ENCODE peak calls at places on chromosomes 2 and 18, in eight cellular contexts. A, D, G, X, Z, I, J and M are unnamed samples.

GRCh38 chr2:20584637-20585321 is 66.1 kb downstream of the HS1BP3 start:
- DNase-seq in I (peak), Z (peak), D (peak), A (peak), G (no peak), J (peak), X (peak), M (no peak)

GRCh38 chr2:108396845-108397244 is 19.1 kb downstream of the SULT1C4 start:
- DNase-seq in I (no peak), D (no peak), G (no peak), J (peak), Z (no peak), A (no peak), X (no peak), M (peak)

GRCh38 chr2:54555318-54555837 is 99.3 kb downstream of the SPTBN1 start:
- DNase-seq in D (no peak), I (peak), Z (no peak), G (no peak), X (no peak), J (no peak), A (no peak), M (no peak)

GRCh38 chr18:6401687-6402086 is 13.0 kb downstream of the L3MBTL4 start:
- DNase-seq in Z (no peak), D (no peak), G (no peak), X (no peak), I (no peak), A (no peak), J (no peak), M (no peak)

GRCh38 chr2:191677091-191677645 is 768 bp upstream of the NABP1 start:
- DNase-seq in J (peak), I (peak), D (peak), Z (no peak), A (no peak), X (peak), G (peak), M (no peak)

GRCh38 chr18:59556265-59556664 is 141.0 kb downstream of the CCBE1 start:
- DNase-seq in J (no peak), D (no peak), A (no peak), G (no peak), Z (no peak), X (no peak), I (no peak), M (no peak)

GRCh38 chr2:60549250-60550150 is 4.0 kb downstream of the BCL11A start:
- DNase-seq in A (peak), J (no peak), D (no peak), X (peak), Z (no peak), G (peak), I (peak), M (no peak)

GRCh38 chr2:70994055-70994444 is 623 bp downstream of the TEX261 start:
- DNase-seq in Z (no peak), J (no peak), G (peak), X (no peak), D (no peak), I (no peak), A (no peak), M (no peak)

GRCh38 chr2:20622731-20623130 is 28.2 kb downstream of the HS1BP3 start:
- DNase-seq in G (no peak), Z (no peak), I (peak), D (no peak), A (peak), J (no peak), X (peak), M (no peak)

GRCh38 chr2:148645135-148645924 is 779 bp downstream of the EPC2 start:
- DNase-seq in D (peak), A (peak), Z (peak), X (peak), G (peak), J (peak), I (peak), M (peak)
- TF ChIP-seq CTCF in D (no peak), A (peak), Z (no peak), X (no peak), G (peak), J (no peak), I (peak), M (peak)

GRCh38 chr18:32674491-32674890 is 98.3 kb downstream of the KLHL14 start:
- DNase-seq in X (no peak), D (no peak), J (peak), G (no peak), Z (no peak), A (no peak), I (no peak), M (no peak)

GRCh38 chr18:32670727-32671126 is 102.1 kb downstream of the KLHL14 start:
- DNase-seq in J (no peak), A (no peak), I (no peak), G (no peak), D (no peak), Z (no peak), X (no peak), M (no peak)

GRCh38 chr18:32669549-32670165 is 103.2 kb downstream of the KLHL14 start:
- DNase-seq in G (no peak), J (peak), A (no peak), Z (no peak), X (no peak), I (no peak), D (no peak), M (no peak)
- TF ChIP-seq EP300 in G (no peak), J (no peak), A (no peak), Z (no peak), X (no peak), I (no peak), D (no peak), M (no peak)

GRCh38 chr2:158745866-158746382 is 49.2 kb upstream of the DAPL1 start:
- DNase-seq in A (no peak), D (no peak), X (no peak), Z (no peak), J (no peak), G (no peak), I (no peak), M (no peak)
- TF ChIP-seq CTCF in A (no peak), D (no peak), X (no peak), Z (no peak), J (no peak), G (no peak), I (no peak), M (peak)

GRCh38 chr2:147368306-147368705 is 476.5 kb upstream of the ACVR2A start:
- DNase-seq in X (no peak), G (no peak), D (no peak), I (no peak), J (no peak), A (no peak), Z (no peak), M (no peak)

GRCh38 chr2:147365577-147365976 is 479.3 kb upstream of the ACVR2A start:
- DNase-seq in X (no peak), A (no peak), Z (no peak), I (no peak), G (no peak), J (no peak), D (no peak), M (no peak)

GRCh38 chr2:147366281-147366680 is 478.5 kb upstream of the ACVR2A start:
- DNase-seq in J (no peak), G (no peak), D (no peak), Z (no peak), I (no peak), A (no peak), X (no peak), M (no peak)

DNA sequence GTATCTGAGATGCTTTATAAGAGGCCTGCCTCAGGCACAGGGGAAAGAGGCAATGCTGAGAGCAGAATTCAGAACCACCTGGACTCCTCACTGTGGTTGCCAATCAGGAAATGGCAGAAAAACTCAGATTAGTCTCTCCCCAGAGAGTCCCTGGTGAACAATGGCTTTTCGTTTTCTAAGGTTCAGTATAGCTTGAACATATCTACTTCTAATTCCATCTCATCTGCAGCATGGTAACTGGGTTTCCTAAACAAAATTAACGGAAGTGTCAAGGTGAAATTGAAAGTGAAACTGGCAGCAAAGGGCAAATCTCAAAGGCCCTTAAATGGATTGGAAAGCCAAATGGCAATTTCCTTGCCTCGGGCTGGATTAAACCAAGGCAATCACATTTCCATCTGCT is 480.2 kb upstream of the ACVR2A start:
- DNase-seq in I (no peak), X (no peak), A (no peak), Z (no peak), D (no peak), G (no peak), J (no peak), M (no peak)
- TF ChIP-seq EP300 in I (no peak), X (no peak), A (no peak), Z (no peak), D (no peak), G (no peak), J (no peak), M (no peak)

DNA sequence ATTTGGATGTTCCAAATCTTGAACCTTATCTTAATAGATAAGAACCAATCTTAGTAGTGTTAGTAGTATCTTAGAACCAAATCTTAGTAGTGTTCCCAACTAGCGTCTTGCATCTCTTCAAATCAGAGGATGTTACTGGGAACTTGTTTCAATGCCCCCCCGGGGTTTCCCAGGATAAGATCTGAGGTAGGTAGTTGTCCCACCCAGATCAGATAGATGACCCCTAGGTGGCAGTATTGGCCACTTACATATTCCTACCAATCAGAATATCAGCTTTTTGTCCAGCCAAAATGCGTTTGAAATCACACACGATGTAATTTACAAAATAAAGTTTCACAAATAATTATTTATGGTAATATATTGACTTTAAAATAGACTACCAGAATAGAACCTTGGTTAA is 314.8 kb downstream of the MBD2 start:
- DNase-seq in G (no peak), I (no peak), J (peak), X (no peak), A (no peak), Z (no peak), D (no peak), M (peak)
- TF ChIP-seq CTCF in G (no peak), I (peak), J (peak), X (no peak), A (no peak), Z (no peak), D (no peak), M (peak)

GRCh38 chr2:55879976-55880375 is 43.6 kb downstream of the EFEMP1 start:
- DNase-seq in Z (no peak), X (no peak), J (no peak), A (no peak), D (no peak), I (no peak), G (no peak), M (no peak)

GRCh38 chr2:55883829-55884228 is 39.8 kb downstream of the EFEMP1 start:
- DNase-seq in A (no peak), Z (no peak), I (no peak), G (no peak), J (no peak), X (no peak), D (no peak), M (no peak)

GRCh38 chr2:55877101-55877500 is 46.5 kb downstream of the EFEMP1 start:
- DNase-seq in G (no peak), I (no peak), X (no peak), D (no peak), J (no peak), Z (no peak), A (no peak), M (no peak)

GRCh38 chr2:55883339-55883738 is 40.2 kb downstream of the EFEMP1 start:
- DNase-seq in J (no peak), I (no peak), X (no peak), Z (peak), D (peak), G (no peak), A (no peak), M (no peak)

DNA sequence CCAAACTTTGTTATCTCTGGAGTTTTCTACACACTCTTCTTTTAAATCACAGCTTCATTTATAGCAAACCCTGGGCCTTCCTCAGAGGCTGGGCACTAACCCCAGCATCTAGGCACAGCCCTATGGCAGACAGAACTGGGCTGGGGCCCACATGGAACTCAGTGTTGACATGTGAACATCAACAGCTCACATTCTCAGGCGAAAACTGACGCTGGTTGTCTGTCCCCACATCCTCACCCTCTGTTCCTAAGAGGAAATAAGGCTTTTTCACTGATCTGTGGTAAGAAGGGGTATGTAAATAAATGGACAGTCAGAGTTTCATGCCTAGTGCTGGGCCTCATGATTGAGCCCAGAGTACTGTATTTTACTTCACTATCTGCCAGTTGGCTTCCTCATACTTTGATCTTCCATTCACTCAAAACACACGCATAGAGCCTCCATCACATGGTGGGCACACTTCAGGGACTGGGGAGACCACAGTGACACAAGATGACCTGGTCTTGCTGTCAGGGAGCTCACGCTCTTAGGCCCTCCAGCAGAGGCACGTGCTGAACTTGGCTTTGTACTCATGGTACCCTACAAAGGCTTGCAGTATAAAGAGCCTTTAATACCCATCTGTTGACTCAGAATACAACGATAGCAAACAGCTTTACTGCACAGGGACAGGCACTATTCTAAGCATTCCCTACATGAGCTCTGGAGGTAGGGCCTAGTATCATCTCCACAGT is 43.0 kb downstream of the EFEMP1 start:
- DNase-seq in J (no peak), Z (no peak), G (no peak), A (no peak), X (no peak), D (no peak), I (no peak), M (no peak)
- TF ChIP-seq EP300 in J (no peak), Z (no peak), G (no peak), A (no peak), X (no peak), D (no peak), I (no peak), M (no peak)

GRCh38 chr18:48540329-48541025 is 1.6 kb downstream of the CTIF start:
- DNase-seq in X (peak), Z (peak), J (peak), I (peak), G (peak), D (peak), A (peak), M (peak)
- TF ChIP-seq CTCF in X (no peak), Z (no peak), J (no peak), I (no peak), G (peak), D (no peak), A (no peak), M (no peak)

DNA sequence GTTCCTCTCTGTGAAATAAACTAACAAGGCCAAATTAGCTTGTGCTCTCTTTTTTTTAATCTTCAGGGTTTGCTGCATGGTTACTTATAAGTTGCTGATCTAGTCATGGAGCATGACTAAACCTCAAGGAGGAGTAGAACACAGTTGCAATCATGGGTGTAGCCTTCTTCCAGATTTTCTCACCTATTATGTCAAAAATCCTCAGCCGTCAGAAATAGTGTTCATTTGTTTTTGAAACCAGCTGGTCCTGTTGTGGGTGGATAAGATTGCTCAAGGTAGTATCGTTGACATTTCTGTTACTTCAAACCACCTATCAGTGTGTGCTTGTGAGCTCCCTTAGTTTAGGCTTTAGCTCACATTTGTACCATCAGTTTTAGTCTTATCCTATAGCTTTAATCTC is 11.2 kb downstream of the RELCH start:
- DNase-seq in I (no peak), A (no peak), J (no peak), X (no peak), Z (no peak), D (no peak), G (no peak), M (no peak)
- TF ChIP-seq EP300 in I (no peak), A (no peak), J (no peak), X (no peak), Z (no peak), D (no peak), G (no peak), M (no peak)